ENCODE peak calls at places on chromosomes 6 and 20, in nine cellular contexts. Y is hypothalamus; E is NCI-H1105 treated with DMSO at 0.1 percent for 48 hours; Q is activated naive CD4-positive, alpha-beta T cell; C is ELF-1; L is fibroblast of the aortic adventitia; X is mucosa of gallbladder; W is activated CD8-positive, alpha-beta memory T cell treated with anti-CD3 and anti-CD28 coated beads, Interleukin-2, amount 10 ng/mL, durations not matched to agents 7 days and 5 days; A is NCI-H226. P is an unnamed sample.

GRCh38 chr6:24982231-24982630 is 46.5 kb upstream of the RIPOR2 start:
- DNase-seq in Y (no peak), E (no peak), Q (no peak), C (no peak), L (peak; percentile 17), X (no peak), W (no peak), A (peak; percentile 19), P (no peak)

GRCh38 chr6:30363459-30363858 is 18.5 kb downstream of the RPP21 start:
- DNase-seq in Y (no peak), E (no peak), Q (no peak), C (no peak), L (no peak), X (no peak), W (no peak), A (no peak), P (no peak)

GRCh38 chr6:23454090-23454998 is 671.7 kb upstream of the NRSN1 start:
- DNase-seq in Y (no peak), E (peak; percentile 11), Q (no peak), C (peak; percentile 4), L (no peak), X (no peak), W (no peak), A (no peak), P (peak; percentile 58)

GRCh38 chr20:25225642-25226432 is 22.0 kb upstream of the PYGB start:
- DNase-seq in Y (no peak), E (no peak), Q (no peak), C (no peak), L (no peak), X (no peak), W (no peak), A (no peak), P (no peak)

GRCh38 chr6:4460595-4461475 is 315.4 kb upstream of the CDYL start:
- DNase-seq in Y (peak; percentile 79), E (no peak), Q (no peak), C (no peak), L (peak; percentile 84), X (peak; percentile 22), W (no peak), A (no peak), P (no peak)

GRCh38 chr20:4220756-4221155 is 205.4 kb upstream of the RNF24 start:
- DNase-seq in Y (no peak), E (no peak), Q (no peak), C (no peak), L (no peak), X (no peak), W (no peak), A (no peak), P (no peak)

GRCh38 chr6:160274846-160275510 is 16.4 kb upstream of the SLC22A2 start:
- DNase-seq in Y (no peak), E (no peak), Q (no peak), C (no peak), L (no peak), X (no peak), W (no peak), A (no peak), P (no peak)

GRCh38 chr6:45607818-45608217 is 230.1 kb upstream of the SUPT3H start:
- DNase-seq in Y (no peak), E (no peak), Q (no peak), C (no peak), L (peak; percentile 51), X (no peak), W (no peak), A (no peak), P (no peak)

GRCh38 chr20:59120491-59120890 is 43.1 kb upstream of the ZNF831 start:
- DNase-seq in Y (no peak), E (no peak), Q (no peak), C (no peak), L (no peak), X (no peak), W (peak; percentile 62), A (no peak), P (no peak)

GRCh38 chr6:6686748-6687601 is 98.5 kb downstream of the LY86 start:
- DNase-seq in Y (no peak), E (peak; percentile 99), Q (peak; percentile 51), C (peak; percentile 99), L (peak; percentile 29), X (peak; percentile 96), W (peak; percentile 42), A (peak; percentile 92), P (peak; percentile 85)

GRCh38 chr20:44586289-44586911 is 4.0 kb downstream of the PKIG start:
- DNase-seq in Y (no peak), E (no peak), Q (no peak), C (no peak), L (no peak), X (no peak), W (no peak), A (no peak), P (no peak)